ENCODE peak calls at places on chromosomes 16 and 17, in seven cellular contexts. One of them, this sample, is unnamed.
A peak's percentile ranks its signal among the peaks of the same experiment; 100 is the strongest.

GRCh38 chr16:81634380-81635121 is 144.5 kb upstream of the PLCG2 start:
- DNase-seq in mesenchymal stem cell: peak; percentile 37
- DNase-seq in neuronal stem cell: no peak
- DNase-seq in IMR-90: peak; percentile 73
- DNase-seq in H1: no peak
- DNase-seq in trophoblast cell: no peak
- DNase-seq in mesendoderm: peak; percentile 95
- DNase-seq in this sample: no peak

GRCh38 chr17:34571428-34572130 is 7.8 kb upstream of the TMEM132E start:
- DNase-seq in mesenchymal stem cell: no peak
- DNase-seq in neuronal stem cell: no peak
- DNase-seq in IMR-90: no peak
- DNase-seq in H1: no peak
- DNase-seq in trophoblast cell: no peak
- DNase-seq in mesendoderm: no peak
- DNase-seq in this sample: no peak

GRCh38 chr16:85169333-85170065 is 57.2 kb upstream of the CIBAR2 start:
- DNase-seq in mesenchymal stem cell: no peak
- DNase-seq in neuronal stem cell: no peak
- DNase-seq in IMR-90: no peak
- DNase-seq in H1: no peak
- DNase-seq in trophoblast cell: peak; percentile 45
- DNase-seq in mesendoderm: peak; percentile 44
- DNase-seq in this sample: no peak

GRCh38 chr17:48997827-48998556 is 807 bp downstream of the IGF2BP1 start:
- DNase-seq in mesenchymal stem cell: peak; percentile 52
- DNase-seq in neuronal stem cell: no peak
- DNase-seq in IMR-90: no peak
- DNase-seq in H1: no peak
- DNase-seq in trophoblast cell: peak; percentile 48
- DNase-seq in mesendoderm: no peak
- DNase-seq in this sample: peak; percentile 41

GRCh38 chr16:56477096-56477878 is 25.9 kb downstream of the OGFOD1 start:
- DNase-seq in mesenchymal stem cell: peak; percentile 81
- DNase-seq in neuronal stem cell: no peak
- DNase-seq in IMR-90: peak; percentile 93
- DNase-seq in H1: no peak
- DNase-seq in trophoblast cell: peak; percentile 57
- DNase-seq in mesendoderm: peak; percentile 50
- DNase-seq in this sample: no peak

GRCh38 chr17:67461228-67461780 is 84.2 kb downstream of the PITPNC1 start:
- DNase-seq in mesenchymal stem cell: no peak
- DNase-seq in neuronal stem cell: no peak
- DNase-seq in IMR-90: no peak
- DNase-seq in H1: no peak
- DNase-seq in trophoblast cell: peak; percentile 25
- DNase-seq in mesendoderm: no peak
- DNase-seq in this sample: peak; percentile 22

GRCh38 chr16:53884748-53885147 is 180.8 kb downstream of the FTO start:
- DNase-seq in mesenchymal stem cell: no peak
- DNase-seq in neuronal stem cell: no peak
- DNase-seq in IMR-90: peak; percentile 22
- DNase-seq in H1: no peak
- DNase-seq in trophoblast cell: no peak
- DNase-seq in mesendoderm: no peak
- DNase-seq in this sample: no peak

GRCh38 chr16:82834156-82834758 is 207.5 kb downstream of the CDH13 start:
- DNase-seq in mesenchymal stem cell: no peak
- DNase-seq in neuronal stem cell: no peak
- DNase-seq in IMR-90: peak; percentile 46
- DNase-seq in H1: no peak
- DNase-seq in trophoblast cell: no peak
- DNase-seq in mesendoderm: peak; percentile 13
- DNase-seq in this sample: no peak

GRCh38 chr17:4249452-4250029 is 14.2 kb downstream of the ANKFY1 start:
- DNase-seq in mesenchymal stem cell: peak; percentile 61
- DNase-seq in neuronal stem cell: peak; percentile 8
- DNase-seq in IMR-90: peak; percentile 38
- DNase-seq in H1: no peak
- DNase-seq in trophoblast cell: peak; percentile 70
- DNase-seq in mesendoderm: peak; percentile 58
- DNase-seq in this sample: no peak

GRCh38 chr17:75238684-75239191 is 22.7 kb downstream of the GGA3 start:
- DNase-seq in mesenchymal stem cell: peak; percentile 67
- DNase-seq in neuronal stem cell: peak; percentile 44
- DNase-seq in IMR-90: peak; percentile 69
- DNase-seq in H1: no peak
- DNase-seq in trophoblast cell: peak; percentile 80
- DNase-seq in mesendoderm: peak; percentile 83
- DNase-seq in this sample: peak; percentile 85
- H3K23ac ChIP-seq in mesenchymal stem cell: no peak overlapping the region
- H3K23ac ChIP-seq in neuronal stem cell: no peak overlapping the region
- H3K23ac ChIP-seq in IMR-90: no peak overlapping the region
- H3K23ac ChIP-seq in H1: no peak overlapping the region
- H3K23ac ChIP-seq in trophoblast cell: no peak overlapping the region
- H3K23ac ChIP-seq in mesendoderm: no peak overlapping the region
- H3K23ac ChIP-seq in this sample: no peak overlapping the region

DNA sequence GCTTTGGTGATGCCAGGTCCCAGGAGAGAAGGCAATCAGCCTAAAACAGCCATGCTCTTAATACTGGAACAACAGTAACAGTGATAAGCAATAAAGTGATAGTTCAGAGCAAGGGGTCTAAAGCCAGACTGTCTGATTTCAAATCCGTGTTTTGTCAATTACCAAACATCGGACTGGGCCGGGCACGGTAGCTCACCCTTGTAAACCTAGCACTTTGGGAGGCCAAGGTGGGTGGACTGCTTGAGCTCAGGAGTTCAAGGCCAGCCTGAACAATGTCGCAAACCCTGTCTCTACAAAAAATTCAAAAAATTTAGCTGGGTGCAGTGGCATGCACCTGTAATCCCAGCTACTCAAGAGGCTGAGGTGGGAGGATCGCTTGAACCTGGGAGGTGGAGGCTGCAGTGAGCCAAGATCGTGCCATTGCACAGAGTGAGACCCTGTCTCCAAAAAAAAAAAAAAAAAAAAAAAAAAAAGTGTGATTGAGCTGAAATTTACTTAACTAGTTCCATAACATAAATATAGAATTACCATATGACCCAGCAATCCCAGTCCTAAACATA is 5.1 kb downstream of the COPRS start:
- DNase-seq in mesenchymal stem cell: no peak
- DNase-seq in neuronal stem cell: no peak
- DNase-seq in IMR-90: no peak
- DNase-seq in H1: no peak
- DNase-seq in trophoblast cell: peak; percentile 26
- DNase-seq in mesendoderm: no peak
- DNase-seq in this sample: no peak
- H3K23ac ChIP-seq in mesenchymal stem cell: no peak overlapping the region
- H3K23ac ChIP-seq in neuronal stem cell: no peak overlapping the region
- H3K23ac ChIP-seq in IMR-90: no peak overlapping the region
- H3K23ac ChIP-seq in H1: no peak overlapping the region
- H3K23ac ChIP-seq in trophoblast cell: no peak overlapping the region
- H3K23ac ChIP-seq in mesendoderm: no peak overlapping the region
- H3K23ac ChIP-seq in this sample: no peak overlapping the region

DNA sequence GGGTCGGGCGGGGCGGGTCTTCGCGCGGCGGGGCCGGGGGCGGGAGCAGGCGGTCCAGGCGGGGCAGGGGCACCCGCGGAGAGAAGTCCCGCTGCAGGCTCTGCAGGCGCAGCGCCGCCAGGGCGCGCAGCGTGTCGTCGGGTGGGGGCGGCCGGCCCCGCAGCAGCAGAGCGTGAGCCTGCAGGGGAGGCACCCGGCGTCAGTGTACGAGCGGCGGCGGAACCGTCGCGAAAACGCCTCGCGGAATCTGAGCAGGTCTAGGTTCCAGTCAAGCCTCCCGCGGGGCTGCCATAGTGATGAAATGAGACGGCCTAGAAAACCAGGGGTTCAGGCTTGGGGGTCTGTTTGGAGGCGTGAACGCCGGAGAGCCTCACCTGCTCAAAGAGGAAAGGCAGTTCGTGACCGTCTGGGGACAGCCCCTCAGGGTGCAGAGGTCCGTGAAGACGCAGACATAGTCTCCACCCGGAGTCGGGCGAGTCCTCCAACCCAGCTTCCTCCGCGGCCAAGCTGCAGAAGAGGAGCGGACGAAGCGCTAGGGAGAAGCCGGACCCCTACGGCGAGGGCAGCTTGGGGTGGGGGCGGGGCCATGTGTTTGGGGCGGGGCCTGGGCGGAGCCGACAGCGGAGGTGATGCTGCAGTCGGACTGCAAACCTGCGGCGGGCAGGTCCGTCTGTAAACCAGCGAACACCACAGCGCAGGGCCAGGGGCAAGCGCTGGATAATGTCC is 6.4 kb downstream of the PLEKHH3 start:
- DNase-seq in mesenchymal stem cell: no peak
- DNase-seq in neuronal stem cell: no peak
- DNase-seq in IMR-90: no peak
- DNase-seq in H1: no peak
- DNase-seq in trophoblast cell: no peak
- DNase-seq in mesendoderm: peak; percentile 77
- DNase-seq in this sample: peak; percentile 96
- H3K23ac ChIP-seq in mesenchymal stem cell: no peak overlapping the region
- H3K23ac ChIP-seq in neuronal stem cell: peak overlapping the region; percentile 73
- H3K23ac ChIP-seq in IMR-90: no peak overlapping the region
- H3K23ac ChIP-seq in H1: no peak overlapping the region
- H3K23ac ChIP-seq in trophoblast cell: no peak overlapping the region
- H3K23ac ChIP-seq in mesendoderm: no peak overlapping the region
- H3K23ac ChIP-seq in this sample: no peak overlapping the region

GRCh38 chr17:69358688-69359596 is 32.0 kb upstream of the ABCA5 start:
- DNase-seq in mesenchymal stem cell: no peak
- DNase-seq in neuronal stem cell: peak; percentile 17
- DNase-seq in IMR-90: no peak
- DNase-seq in H1: peak; percentile 21
- DNase-seq in trophoblast cell: no peak
- DNase-seq in mesendoderm: peak; percentile 92
- DNase-seq in this sample: peak; percentile 88
- H3K23ac ChIP-seq in mesenchymal stem cell: no peak overlapping the region
- H3K23ac ChIP-seq in neuronal stem cell: no peak overlapping the region
- H3K23ac ChIP-seq in IMR-90: no peak overlapping the region
- H3K23ac ChIP-seq in H1: no peak overlapping the region
- H3K23ac ChIP-seq in trophoblast cell: no peak overlapping the region
- H3K23ac ChIP-seq in mesendoderm: no peak overlapping the region
- H3K23ac ChIP-seq in this sample: no peak overlapping the region

GRCh38 chr17:29588561-29589411 is 662 bp downstream of the GIT1 start:
- DNase-seq in mesenchymal stem cell: peak; percentile 57
- DNase-seq in neuronal stem cell: no peak
- DNase-seq in IMR-90: peak; percentile 29
- DNase-seq in H1: no peak
- DNase-seq in trophoblast cell: peak; percentile 59
- DNase-seq in mesendoderm: peak; percentile 62
- DNase-seq in this sample: no peak
- H3K23ac ChIP-seq in mesenchymal stem cell: peak overlapping the region; percentile 78
- H3K23ac ChIP-seq in neuronal stem cell: peak overlapping the region; percentile 89
- H3K23ac ChIP-seq in IMR-90: peak overlapping the region; percentile 79
- H3K23ac ChIP-seq in H1: no peak overlapping the region
- H3K23ac ChIP-seq in trophoblast cell: no peak overlapping the region
- H3K23ac ChIP-seq in mesendoderm: peak overlapping the region; percentile 20
- H3K23ac ChIP-seq in this sample: no peak overlapping the region

DNA sequence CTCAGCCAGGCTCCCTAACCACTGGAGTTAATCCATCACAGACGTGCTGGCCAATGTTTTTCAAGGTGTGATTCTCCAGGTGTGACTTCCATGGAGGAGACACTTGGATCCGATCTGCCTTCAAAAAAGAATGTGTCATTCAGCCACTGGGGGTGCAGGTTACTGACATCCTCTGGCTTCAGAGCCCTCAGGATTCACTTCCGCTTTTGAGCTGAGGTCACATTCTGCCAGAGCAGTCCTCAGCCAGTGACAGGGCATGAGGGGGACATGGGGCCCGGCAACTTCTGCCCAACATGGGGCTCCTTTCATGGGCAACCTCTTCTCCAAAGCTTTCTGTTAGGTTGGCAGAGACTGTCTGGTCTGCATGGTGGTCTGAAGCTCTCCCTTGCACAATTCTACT is 81.4 kb downstream of the GRIN2A start:
- DNase-seq in mesenchymal stem cell: no peak
- DNase-seq in neuronal stem cell: no peak
- DNase-seq in IMR-90: no peak
- DNase-seq in H1: no peak
- DNase-seq in trophoblast cell: no peak
- DNase-seq in mesendoderm: no peak
- DNase-seq in this sample: no peak
- H3K23ac ChIP-seq in mesenchymal stem cell: no peak overlapping the region
- H3K23ac ChIP-seq in neuronal stem cell: no peak overlapping the region
- H3K23ac ChIP-seq in IMR-90: no peak overlapping the region
- H3K23ac ChIP-seq in H1: no peak overlapping the region
- H3K23ac ChIP-seq in trophoblast cell: no peak overlapping the region
- H3K23ac ChIP-seq in mesendoderm: no peak overlapping the region
- H3K23ac ChIP-seq in this sample: no peak overlapping the region

GRCh38 chr17:72345083-72345482 is 224.3 kb downstream of the SOX9 start:
- DNase-seq in mesenchymal stem cell: no peak
- DNase-seq in neuronal stem cell: no peak
- DNase-seq in IMR-90: no peak
- DNase-seq in H1: no peak
- DNase-seq in trophoblast cell: no peak
- DNase-seq in mesendoderm: peak; percentile 66
- DNase-seq in this sample: no peak
- H3K23ac ChIP-seq in mesenchymal stem cell: no peak overlapping the region
- H3K23ac ChIP-seq in neuronal stem cell: no peak overlapping the region
- H3K23ac ChIP-seq in IMR-90: no peak overlapping the region
- H3K23ac ChIP-seq in H1: no peak overlapping the region
- H3K23ac ChIP-seq in trophoblast cell: no peak overlapping the region
- H3K23ac ChIP-seq in mesendoderm: no peak overlapping the region
- H3K23ac ChIP-seq in this sample: no peak overlapping the region

GRCh38 chr16:89291776-89292175 is 74.3 kb downstream of the ZNF778 start:
- DNase-seq in mesenchymal stem cell: no peak
- DNase-seq in neuronal stem cell: no peak
- DNase-seq in IMR-90: no peak
- DNase-seq in H1: no peak
- DNase-seq in trophoblast cell: no peak
- DNase-seq in mesendoderm: no peak
- DNase-seq in this sample: no peak

GRCh38 chr16:89290472-89290871 is 73.0 kb downstream of the ZNF778 start:
- DNase-seq in mesenchymal stem cell: no peak
- DNase-seq in neuronal stem cell: no peak
- DNase-seq in IMR-90: no peak
- DNase-seq in H1: no peak
- DNase-seq in trophoblast cell: no peak
- DNase-seq in mesendoderm: no peak
- DNase-seq in this sample: no peak

GRCh38 chr16:89289428-89290395 is 72.2 kb downstream of the ZNF778 start:
- DNase-seq in mesenchymal stem cell: peak; percentile 74
- DNase-seq in neuronal stem cell: peak; percentile 56
- DNase-seq in IMR-90: peak; percentile 57
- DNase-seq in H1: peak; percentile 59
- DNase-seq in trophoblast cell: peak; percentile 74
- DNase-seq in mesendoderm: peak; percentile 86
- DNase-seq in this sample: peak; percentile 88

GRCh38 chr16:89291355-89291754 is 73.9 kb downstream of the ZNF778 start:
- DNase-seq in mesenchymal stem cell: no peak
- DNase-seq in neuronal stem cell: no peak
- DNase-seq in IMR-90: no peak
- DNase-seq in H1: no peak
- DNase-seq in trophoblast cell: no peak
- DNase-seq in mesendoderm: no peak
- DNase-seq in this sample: no peak

DNA sequence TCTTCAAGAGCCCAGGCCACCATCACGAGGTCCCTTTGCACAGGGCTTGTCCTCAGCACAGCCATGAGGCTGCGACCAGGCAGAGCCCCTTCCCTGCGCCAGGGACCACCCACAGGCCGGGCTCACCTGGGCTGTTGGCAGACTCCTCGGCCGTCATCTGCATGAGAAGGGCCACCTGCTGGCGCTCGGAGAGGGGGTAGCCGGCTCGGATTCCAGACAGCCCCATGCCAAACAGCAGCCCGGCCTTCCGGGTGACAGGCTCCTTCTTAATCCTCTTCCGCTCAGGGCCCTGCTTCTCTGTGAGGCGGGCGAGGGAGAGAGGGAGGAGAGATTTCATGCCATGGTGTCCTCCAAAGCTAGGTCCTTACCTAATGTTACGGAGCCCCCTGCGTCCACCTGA is 73.4 kb downstream of the ZNF778 start:
- DNase-seq in mesenchymal stem cell: no peak
- DNase-seq in neuronal stem cell: no peak
- DNase-seq in IMR-90: no peak
- DNase-seq in H1: peak; percentile 90
- DNase-seq in trophoblast cell: no peak
- DNase-seq in mesendoderm: peak; percentile 88
- DNase-seq in this sample: peak; percentile 98
- H3K23ac ChIP-seq in mesenchymal stem cell: no peak overlapping the region
- H3K23ac ChIP-seq in neuronal stem cell: peak overlapping the region; percentile 94
- H3K23ac ChIP-seq in IMR-90: no peak overlapping the region
- H3K23ac ChIP-seq in H1: no peak overlapping the region
- H3K23ac ChIP-seq in trophoblast cell: no peak overlapping the region
- H3K23ac ChIP-seq in mesendoderm: peak overlapping the region; percentile 30
- H3K23ac ChIP-seq in this sample: no peak overlapping the region

This sample was measured in H9.